ENCODE peak calls at places on chromosomes 12 and 14, in four cellular contexts. H, K, X and N are unnamed samples.

GRCh38 chr14:35341454-35342159 is 49.4 kb downstream of the PSMA6 start:
- DNase-seq in K (peak; percentile 44), X (peak; percentile 91), H (no peak), N (no peak)

GRCh38 chr12:64800640-64801039 is 23.8 kb upstream of the TBC1D30 start:
- DNase-seq in X (no peak), K (no peak), H (no peak), N (no peak)

GRCh38 chr12:104263580-104264358 is 39.8 kb upstream of the EID3 start:
- DNase-seq in X (no peak), H (no peak), K (no peak), N (no peak)

GRCh38 chr12:31589896-31590729 is 823 bp downstream of the DENND5B start:
- DNase-seq in H (peak; percentile 57), K (peak; percentile 65), X (peak; percentile 89), N (no peak)

GRCh38 chr14:78764240-78764639 is 594.1 kb downstream of the NRXN3 start:
- DNase-seq in K (no peak), H (no peak), X (no peak), N (no peak)

GRCh38 chr12:18320036-18320617 is 58.8 kb downstream of the PIK3C2G start:
- DNase-seq in X (peak; percentile 74), K (peak; percentile 0), H (peak; percentile 51), N (no peak)

GRCh38 chr12:58887071-58887470 is 33.2 kb downstream of the LRIG3 start:
- DNase-seq in K (no peak), X (no peak), H (no peak), N (no peak)

GRCh38 chr14:101916816-101917412 is 47.5 kb upstream of the DYNC1H1 start:
- DNase-seq in K (no peak), H (no peak), X (no peak), N (no peak)

GRCh38 chr12:127363392-127363791 is 903.6 kb upstream of the TMEM132C start:
- DNase-seq in K (peak; percentile 47), H (no peak), X (no peak), N (no peak)

GRCh38 chr14:56065621-56066295 is 52.5 kb upstream of the PELI2 start:
- DNase-seq in X (no peak), H (no peak), K (no peak), N (no peak)

GRCh38 chr12:1398673-1399072 is 195.7 kb downstream of the FBXL14 start:
- DNase-seq in H (no peak), X (no peak), K (peak; percentile 14), N (no peak)

GRCh38 chr14:74616507-74616906 is 4.5 kb upstream of the LTBP2 start:
- DNase-seq in K (peak; percentile 47), H (no peak), X (no peak), N (no peak)

GRCh38 chr12:121718653-121719239 is 6.2 kb downstream of the TMEM120B start:
- DNase-seq in K (peak; percentile 21), H (no peak), X (no peak), N (no peak)

GRCh38 chr14:27573018-27573417 is 975.2 kb upstream of the NOVA1 start:
- DNase-seq in H (no peak), X (no peak), K (no peak), N (no peak)
- TF ChIP-seq SP1 in H (no peak), X (no peak), K (no peak), N (no peak)

GRCh38 chr14:99721792-99722516 is 37.9 kb downstream of the CYP46A1 start:
- DNase-seq in X (no peak), H (no peak), K (no peak), N (no peak)
- TF ChIP-seq FOXM1 in X (no peak), H (no peak), K (no peak), N (no peak)

GRCh38 chr14:50521912-50522341 is 10.4 kb downstream of the MAP4K5 start:
- DNase-seq in K (no peak), X (peak; percentile 70), H (no peak), N (no peak)

GRCh38 chr14:50524071-50524470 is 8.3 kb downstream of the MAP4K5 start:
- DNase-seq in X (no peak), K (no peak), H (no peak), N (no peak)

GRCh38 chr14:50524731-50525510 is 7.4 kb downstream of the MAP4K5 start:
- DNase-seq in X (no peak), H (no peak), K (no peak), N (no peak)

GRCh38 chr14:50520947-50521815 is 11.2 kb downstream of the MAP4K5 start:
- DNase-seq in K (no peak), H (no peak), X (no peak), N (peak; percentile 56)

DNA sequence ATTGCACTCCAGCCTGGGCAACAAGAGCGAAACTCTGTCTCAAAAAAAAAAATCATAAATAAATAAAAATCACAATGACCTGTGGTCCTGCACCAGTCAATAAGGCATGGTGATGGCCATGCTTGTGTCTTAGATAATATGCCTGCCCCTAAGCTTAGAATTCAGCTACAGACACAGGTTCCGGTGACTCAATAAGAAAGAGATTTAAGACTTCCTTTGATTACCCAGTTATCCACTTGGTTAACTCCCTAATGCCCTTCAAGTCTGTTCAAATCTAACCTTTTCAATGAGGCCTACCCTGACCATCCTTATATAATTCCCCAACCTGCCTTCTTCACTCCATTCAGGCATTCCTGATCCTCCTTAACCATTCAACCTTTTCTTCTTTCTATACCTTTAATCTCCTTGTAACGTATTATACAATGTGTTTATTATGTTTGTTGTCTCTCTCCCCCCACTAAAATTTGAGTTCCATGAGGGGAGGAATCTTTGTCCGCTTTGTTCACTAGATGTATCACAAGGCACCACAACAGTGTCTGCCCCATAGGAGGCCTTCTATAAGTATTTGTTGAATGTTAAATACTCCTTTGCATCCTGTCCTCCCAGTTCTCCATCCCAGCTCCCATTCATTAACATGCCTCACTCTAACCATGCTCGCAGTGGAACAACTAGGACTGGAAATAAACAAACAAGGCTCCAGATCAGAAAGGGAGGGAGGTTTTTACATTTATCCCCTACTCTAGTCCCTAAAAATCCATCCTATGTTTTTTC is 8.9 kb downstream of the MAP4K5 start:
- DNase-seq in H (no peak), K (no peak), X (no peak), N (no peak)
- TF ChIP-seq SP1 in H (no peak), K (no peak), X (no peak), N (no peak)

GRCh38 chr12:46473634-46474201 is 101.1 kb upstream of the SLC38A2 start:
- DNase-seq in H (no peak), K (peak; percentile 57), X (peak; percentile 95), N (peak; percentile 51)
- TF ChIP-seq FOXM1 in H (no peak), K (no peak), X (no peak), N (peak; percentile 42)

GRCh38 chr12:14239935-14240872 is 125.3 kb upstream of the ATF7IP start:
- DNase-seq in X (no peak), H (no peak), K (no peak), N (peak; percentile 75)
- TF ChIP-seq SP1 in X (no peak), H (no peak), K (no peak), N (no peak)

GRCh38 chr14:105068818-105069217 is 3.6 kb upstream of the GPR132 start:
- DNase-seq in K (no peak), H (no peak), X (no peak), N (no peak)

GRCh38 chr14:105067969-105068301 is 2.7 kb upstream of the GPR132 start:
- DNase-seq in H (no peak), X (no peak), K (no peak), N (no peak)

GRCh38 chr14:105066285-105067071 is 1.2 kb upstream of the GPR132 start:
- DNase-seq in X (no peak), K (no peak), H (no peak), N (no peak)

GRCh38 chr14:105065280-105066228 is at the start of gene GPR132:
- DNase-seq in K (no peak), X (no peak), H (no peak), N (peak; percentile 93)

GRCh38 chr14:105067140-105067968 is 2.1 kb upstream of the GPR132 start:
- DNase-seq in X (no peak), K (no peak), H (no peak), N (peak; percentile 55)
- TF ChIP-seq FOXM1 in X (no peak), K (no peak), H (no peak), N (no peak)

GRCh38 chr14:90191154-90191553 is 65.2 kb upstream of the PSMC1 start:
- DNase-seq in X (no peak), H (no peak), K (no peak), N (no peak)
- TF ChIP-seq SP1 in X (no peak), H (no peak), K (no peak), N (no peak)